ENCODE peak calls at places on chromosomes 3 and 15, in eight cellular contexts. Q is A673; Z is CD8-positive, alpha-beta memory T cell; S is uterus; K is trophoblast cell; U is body of pancreas; F is adrenal gland; L is transverse colon. C is an unnamed sample.

GRCh38 chr3:82133070-82133606 is 371.7 kb upstream of the GBE1 start:
- DNase-seq in Z (no peak), U (peak; percentile 76), Q (peak; percentile 57), S (peak; percentile 49), K (peak; percentile 75), L (peak; percentile 48), F (peak; percentile 73), C (peak; percentile 21)

GRCh38 chr3:38834110-38834509 is 18.1 kb upstream of the SCN10A start:
- DNase-seq in S (peak; percentile 43), U (peak; percentile 11), L (peak; percentile 9), Z (no peak), Q (peak; percentile 77), K (peak; percentile 3), F (peak; percentile 37), C (no peak)

GRCh38 chr3:51712020-51712385 is 5.1 kb downstream of the GRM2 start:
- DNase-seq in F (no peak), L (no peak), U (no peak), Z (no peak), S (no peak), K (no peak), Q (no peak), C (no peak)

GRCh38 chr3:172848910-172849309 is 98.4 kb downstream of the ECT2 start:
- DNase-seq in L (no peak), K (peak; percentile 87), S (no peak), F (no peak), Q (peak; percentile 76), U (no peak), Z (no peak), C (peak; percentile 7)

GRCh38 chr15:61501815-61502214 is 272.7 kb upstream of the RORA start:
- DNase-seq in S (no peak), L (no peak), F (no peak), K (no peak), U (no peak), Z (no peak), Q (no peak), C (no peak)

GRCh38 chr3:143924522-143925381 is 46.9 kb upstream of the DIPK2A start:
- DNase-seq in U (no peak), F (no peak), L (no peak), S (no peak), Z (no peak), K (no peak), Q (no peak), C (no peak)

GRCh38 chr15:50071551-50072258 is 47.3 kb downstream of the ATP8B4 start:
- DNase-seq in Q (no peak), U (no peak), F (no peak), L (no peak), Z (no peak), S (no peak), K (no peak), C (no peak)

GRCh38 chr3:45544024-45544718 is 50.4 kb upstream of the LIMD1 start:
- DNase-seq in F (no peak), K (no peak), Q (no peak), S (no peak), L (no peak), U (no peak), Z (no peak), C (no peak)

GRCh38 chr3:39260957-39261356 is 18.9 kb downstream of the CX3CR1 start:
- DNase-seq in S (peak; percentile 73), L (peak; percentile 54), Q (peak; percentile 74), Z (peak; percentile 58), K (peak; percentile 66), U (peak; percentile 56), F (peak; percentile 72), C (peak; percentile 41)

GRCh38 chr3:136994772-136995516 is 37.2 kb downstream of the IL20RB start:
- DNase-seq in U (peak; percentile 91), S (peak; percentile 82), L (peak; percentile 92), K (peak; percentile 26), Z (no peak), F (peak; percentile 82), Q (peak; percentile 89), C (peak; percentile 96)

GRCh38 chr15:53072077-53072476 is 281.9 kb upstream of the ONECUT1 start:
- DNase-seq in U (peak; percentile 99), Q (peak; percentile 46), F (peak; percentile 80), K (peak; percentile 54), Z (no peak), L (peak; percentile 61), S (peak; percentile 20), C (peak; percentile 53)

GRCh38 chr3:174776123-174776522 is 83.0 kb upstream of the NAALADL2 start:
- DNase-seq in U (no peak), Q (no peak), F (no peak), K (peak; percentile 99), Z (no peak), L (no peak), S (no peak), C (no peak)

GRCh38 chr3:135918600-135918999 is 46.9 kb upstream of the PPP2R3A start:
- DNase-seq in L (no peak), S (no peak), Q (no peak), Z (no peak), K (peak; percentile 69), U (no peak), F (no peak), C (no peak)

GRCh38 chr3:102193255-102193654 is 241.6 kb upstream of the ZPLD1 start:
- DNase-seq in K (no peak), Q (no peak), U (no peak), Z (no peak), F (no peak), L (no peak), S (no peak), C (no peak)

GRCh38 chr3:28700728-28701127 is 352.1 kb upstream of the AZI2 start:
- DNase-seq in S (no peak), U (peak; percentile 9), Q (no peak), L (no peak), Z (no peak), K (no peak), F (no peak), C (no peak)

GRCh38 chr15:20645956-20646355 is 104.4 kb upstream of the GOLGA6L6 start:
- DNase-seq in L (peak; percentile 31), S (no peak), F (peak; percentile 60), U (peak; percentile 26), K (peak; percentile 41), Z (peak; percentile 37), Q (peak; percentile 23), C (no peak)

GRCh38 chr15:20644896-20645295 is 103.3 kb upstream of the GOLGA6L6 start:
- DNase-seq in U (no peak), F (no peak), Q (no peak), K (no peak), S (no peak), L (no peak), Z (no peak), C (no peak)

GRCh38 chr15:20644026-20644425 is 102.4 kb upstream of the GOLGA6L6 start:
- DNase-seq in S (no peak), U (no peak), F (no peak), L (no peak), Q (no peak), K (no peak), Z (no peak), C (no peak)

GRCh38 chr15:20642054-20642767 is 100.6 kb upstream of the GOLGA6L6 start:
- DNase-seq in F (no peak), S (no peak), K (no peak), Z (no peak), Q (no peak), L (no peak), U (no peak), C (no peak)

GRCh38 chr15:20643024-20643770 is 101.6 kb upstream of the GOLGA6L6 start:
- DNase-seq in Q (no peak), F (no peak), S (no peak), L (no peak), K (no peak), Z (no peak), U (no peak), C (no peak)
- H3K9me3 ChIP-seq in Q (peaks cover 29% of the 10 kb centered on the region), F (no peaks in the 10 kb centered on the region), S (no peaks in the 10 kb centered on the region), L (no peaks in the 10 kb centered on the region), K (peaks cover 3% of the 10 kb centered on the region), Z (no peaks in the 10 kb centered on the region), U (no peaks in the 10 kb centered on the region), C (peaks cover 13% of the 10 kb centered on the region)

GRCh38 chr15:84570164-84570692 is 30.6 kb upstream of the ZSCAN2 start:
- DNase-seq in L (peak; percentile 76), K (peak; percentile 31), F (peak; percentile 67), S (peak; percentile 53), U (peak; percentile 63), Z (peak; percentile 42), Q (peak; percentile 22), C (no peak)

GRCh38 chr15:84572231-84572630 is 28.6 kb upstream of the ZSCAN2 start:
- DNase-seq in F (peak; percentile 59), L (no peak), Q (no peak), K (peak; percentile 78), Z (no peak), S (no peak), U (no peak), C (no peak)

DNA sequence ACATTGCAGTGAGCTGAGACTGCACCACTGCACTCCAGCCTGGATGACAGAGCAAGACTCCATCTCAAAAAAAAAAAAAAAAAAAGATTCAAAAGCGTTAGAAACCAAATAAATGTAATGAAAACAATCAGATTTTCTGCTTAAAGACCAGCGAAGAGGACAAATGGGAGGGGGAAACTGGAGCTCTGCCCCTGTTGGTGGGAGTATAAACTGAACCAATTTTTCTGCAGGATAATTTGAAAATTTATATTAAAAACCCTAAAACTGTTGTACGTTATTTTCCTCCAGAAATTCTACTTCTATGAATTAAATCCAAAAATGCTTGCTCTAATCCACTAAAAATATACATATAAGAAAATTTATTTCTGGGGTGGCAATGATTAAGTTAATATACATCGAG is 25.3 kb upstream of the ZSCAN2 start:
- DNase-seq in F (no peak), Q (no peak), L (no peak), U (no peak), K (no peak), S (no peak), Z (no peak), C (no peak)
- H3K4me1 ChIP-seq in F (peaks cover 14% of the 10 kb centered on the region), Q (no peaks in the 10 kb centered on the region), L (no peaks in the 10 kb centered on the region), U (peaks cover 13% of the 10 kb centered on the region), K (peaks cover 2% of the 10 kb centered on the region), S (no peaks in the 10 kb centered on the region), Z (no peaks in the 10 kb centered on the region), C (peaks cover 11% of the 10 kb centered on the region)

GRCh38 chr3:4757056-4757948 is 221.9 kb upstream of the BHLHE40 start:
- DNase-seq in F (no peak), S (no peak), U (peak; percentile 73), K (no peak), L (no peak), Q (no peak), Z (no peak), C (no peak)
- H3K9me3 ChIP-seq in F (no peaks in the 10 kb centered on the region), S (no peaks in the 10 kb centered on the region), U (no peaks in the 10 kb centered on the region), K (no peaks in the 10 kb centered on the region), L (no peaks in the 10 kb centered on the region), Q (no peaks in the 10 kb centered on the region), Z (no peaks in the 10 kb centered on the region), C (no peaks in the 10 kb centered on the region)

GRCh38 chr3:127744216-127744815 is 71.6 kb downstream of the ABTB1 start:
- DNase-seq in F (no peak), L (no peak), U (no peak), S (no peak), Z (no peak), Q (no peak), K (no peak), C (no peak)

GRCh38 chr3:127747066-127747465 is 74.3 kb downstream of the ABTB1 start:
- DNase-seq in U (no peak), K (no peak), F (no peak), S (no peak), Q (no peak), L (no peak), Z (no peak), C (no peak)

GRCh38 chr3:127744875-127745274 is 72.1 kb downstream of the ABTB1 start:
- DNase-seq in K (peak; percentile 53), Q (no peak), F (no peak), L (no peak), S (no peak), Z (no peak), U (no peak), C (no peak)

GRCh38 chr3:127746400-127747057 is 73.8 kb downstream of the ABTB1 start:
- DNase-seq in K (peak; percentile 39), F (no peak), Q (no peak), U (no peak), L (peak; percentile 64), Z (no peak), S (no peak), C (no peak)

GRCh38 chr3:127745656-127746399 is 73.1 kb downstream of the ABTB1 start:
- DNase-seq in S (no peak), Z (no peak), K (no peak), U (no peak), L (no peak), F (no peak), Q (no peak), C (no peak)
- H3K4me1 ChIP-seq in S (no peaks in the 10 kb centered on the region), Z (no peaks in the 10 kb centered on the region), K (peaks cover 11% of the 10 kb centered on the region), U (peaks cover 24% of the 10 kb centered on the region), L (peaks cover 33% of the 10 kb centered on the region), F (no peaks in the 10 kb centered on the region), Q (no peaks in the 10 kb centered on the region), C (peaks cover 34% of the 10 kb centered on the region)

C was measured in keratinocyte.